ENCODE peak calls at places on chromosome X, in eight cellular contexts. X, K, N, O, B, R, H and S are unnamed samples.

GRCh38 chrX:130702867-130703707 is 199.9 kb downstream of the ENOX2 start:
- ATAC-seq in X (no peak), K (no peak), N (no peak), O (no peak), B (no peak), R (no peak), H (peak), S (no peak)

GRCh38 chrX:38636949-38637819 is 75.8 kb downstream of the TSPAN7 start:
- ATAC-seq in X (no peak), K (no peak), N (no peak), O (no peak), B (no peak), R (no peak), H (peak), S (no peak)

GRCh38 chrX:42073468-42073867 is 150.1 kb upstream of the CASK start:
- ATAC-seq in X (no peak), K (no peak), N (no peak), O (no peak), B (no peak), R (no peak), H (peak), S (no peak)

GRCh38 chrX:97387004-97387403 is 503.3 kb downstream of the RPA4 start:
- ATAC-seq in X (no peak), K (no peak), N (no peak), O (no peak), B (no peak), R (no peak), H (no peak), S (no peak)

GRCh38 chrX:132219343-132219768 is at the start of gene RAP2C:
- ATAC-seq in X (peak), K (peak), N (peak), O (peak), B (peak), R (peak), H (peak), S (peak)

GRCh38 chrX:73127700-73128241 is 48.5 kb upstream of the PABPC1L2A start:
- ATAC-seq in X (no peak), K (peak), N (peak), O (no peak), B (no peak), R (peak), H (no peak), S (peak)

GRCh38 chrX:46263494-46263893 is 281.7 kb downstream of the ZNF674 start:
- ATAC-seq in X (no peak), K (no peak), N (no peak), O (no peak), B (no peak), R (peak), H (no peak), S (no peak)

GRCh38 chrX:13472975-13473665 is 96.3 kb upstream of the EGFL6 start:
- ATAC-seq in X (no peak), K (no peak), N (no peak), O (no peak), B (no peak), R (no peak), H (no peak), S (no peak)

GRCh38 chrX:101619336-101619735 is 1.5 kb upstream of the ARMCX6 start:
- ATAC-seq in X (no peak), K (no peak), N (peak), O (no peak), B (no peak), R (no peak), H (no peak), S (no peak)

GRCh38 chrX:107714196-107714811 is 61.3 kb downstream of the TSC22D3 start:
- ATAC-seq in X (no peak), K (no peak), N (no peak), O (no peak), B (no peak), R (no peak), H (peak), S (no peak)